ENCODE peak calls at places on chromosome 5, in four cellular contexts. One of them, this sample, is unnamed.

GRCh38 chr5:133930061-133930823 is 38.2 kb downstream of the C5orf15 start:
- DNase-seq in upper lobe of left lung: no peak
- DNase-seq in Peyer's patch: peak
- DNase-seq in IMR-90: peak
- DNase-seq in this sample: no peak

GRCh38 chr5:145246961-145247744 is 588.0 kb downstream of the PRELID2 start:
- DNase-seq in upper lobe of left lung: no peak
- DNase-seq in Peyer's patch: no peak
- DNase-seq in IMR-90: peak
- DNase-seq in this sample: no peak

GRCh38 chr5:131330031-131330430 is 66.2 kb downstream of the CDC42SE2 start:
- DNase-seq in upper lobe of left lung: no peak
- DNase-seq in Peyer's patch: no peak
- DNase-seq in IMR-90: no peak
- DNase-seq in this sample: no peak

GRCh38 chr5:151730381-151730780 is 28.1 kb downstream of the ATOX1 start:
- DNase-seq in upper lobe of left lung: no peak
- DNase-seq in Peyer's patch: no peak
- DNase-seq in IMR-90: no peak
- DNase-seq in this sample: no peak

GRCh38 chr5:158124606-158125316 is 265.8 kb upstream of the CLINT1 start:
- DNase-seq in Peyer's patch: no peak
- DNase-seq in upper lobe of left lung: no peak
- DNase-seq in IMR-90: no peak
- DNase-seq in this sample: no peak

GRCh38 chr5:175470756-175471155 is 7.6 kb upstream of the SFXN1 start:
- DNase-seq in IMR-90: peak
- DNase-seq in upper lobe of left lung: no peak
- DNase-seq in Peyer's patch: no peak
- DNase-seq in this sample: no peak

GRCh38 chr5:179870403-179870903 is 11.8 kb upstream of the MRNIP start:
- DNase-seq in Peyer's patch: no peak
- DNase-seq in upper lobe of left lung: no peak
- DNase-seq in IMR-90: peak
- DNase-seq in this sample: peak

GRCh38 chr5:115588640-115589039 is 13.6 kb downstream of the TICAM2 start:
- DNase-seq in IMR-90: no peak
- DNase-seq in Peyer's patch: no peak
- DNase-seq in upper lobe of left lung: no peak
- DNase-seq in this sample: no peak

GRCh38 chr5:163504091-163504931 is 1.1 kb upstream of the MAT2B start:
- DNase-seq in upper lobe of left lung: no peak
- DNase-seq in Peyer's patch: peak
- DNase-seq in IMR-90: peak
- DNase-seq in this sample: peak

DNA sequence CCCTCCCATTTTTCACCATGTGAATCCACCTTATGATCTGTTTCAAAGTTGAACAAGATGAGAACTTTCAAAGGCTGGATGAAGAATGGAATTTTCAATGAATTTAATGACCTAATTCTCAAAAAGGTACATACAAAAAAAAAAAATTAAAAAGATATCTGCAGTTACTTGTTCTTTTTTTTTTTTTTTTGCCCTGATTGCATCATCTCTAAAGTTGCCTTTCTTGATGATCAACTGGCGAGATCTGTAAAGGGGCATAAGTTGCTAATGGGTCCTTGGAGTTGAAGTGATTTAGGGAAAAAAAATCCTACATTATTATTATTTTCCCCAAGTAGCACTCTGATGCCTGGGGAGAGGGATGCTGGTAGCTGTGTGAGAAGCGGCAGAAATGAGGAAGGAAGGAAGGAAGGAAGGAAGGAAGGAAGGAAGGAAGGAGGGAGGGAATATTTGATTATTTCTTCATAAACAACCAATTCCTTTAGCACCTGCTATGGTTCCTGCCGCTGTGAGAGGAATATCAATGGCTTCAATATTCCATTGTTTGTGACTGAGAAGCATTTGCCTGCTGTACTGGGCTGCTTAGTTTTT is 48.8 kb upstream of the CD180 start:
- DNase-seq in Peyer's patch: no peak
- DNase-seq in upper lobe of left lung: no peak
- DNase-seq in IMR-90: no peak
- DNase-seq in this sample: no peak
- H3K27ac ChIP-seq in Peyer's patch: no peak
- H3K27ac ChIP-seq in upper lobe of left lung: peak
- H3K27ac ChIP-seq in IMR-90: no peak
- H3K27ac ChIP-seq in this sample: no peak

GRCh38 chr5:93587919-93588585 is 5.0 kb downstream of the NR2F1 start:
- DNase-seq in upper lobe of left lung: peak
- DNase-seq in Peyer's patch: no peak
- DNase-seq in IMR-90: no peak
- DNase-seq in this sample: no peak
- H3K27ac ChIP-seq in upper lobe of left lung: peak
- H3K27ac ChIP-seq in Peyer's patch: no peak
- H3K27ac ChIP-seq in IMR-90: peak
- H3K27ac ChIP-seq in this sample: no peak

DNA sequence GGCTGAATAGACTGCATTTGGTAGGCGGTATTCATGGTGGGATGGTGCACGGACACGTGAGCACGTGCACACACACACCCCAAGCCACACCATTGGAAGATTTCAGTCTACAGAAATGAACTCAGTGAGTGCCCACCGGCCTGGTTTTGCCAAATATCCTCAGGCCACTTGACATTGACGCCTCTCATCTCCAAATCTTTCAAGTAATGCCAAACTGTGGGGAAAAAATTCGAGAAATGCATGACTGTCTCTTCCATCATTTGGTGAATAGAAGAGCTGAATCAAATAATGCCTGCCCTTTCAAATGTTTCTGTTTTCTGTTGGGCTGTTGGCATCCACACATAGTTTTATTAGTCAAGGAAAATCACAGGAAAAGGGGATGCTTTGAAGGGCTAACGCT is 182.3 kb upstream of the EFNA5 start:
- DNase-seq in upper lobe of left lung: no peak
- DNase-seq in IMR-90: no peak
- DNase-seq in Peyer's patch: no peak
- DNase-seq in this sample: no peak
- H3K27ac ChIP-seq in upper lobe of left lung: no peak
- H3K27ac ChIP-seq in IMR-90: no peak
- H3K27ac ChIP-seq in Peyer's patch: no peak
- H3K27ac ChIP-seq in this sample: no peak

GRCh38 chr5:76766746-76767145 is 50.8 kb downstream of the F2R start:
- DNase-seq in upper lobe of left lung: no peak
- DNase-seq in IMR-90: peak
- DNase-seq in Peyer's patch: no peak
- DNase-seq in this sample: no peak

GRCh38 chr5:76775921-76776320 is 42.9 kb upstream of the F2RL1 start:
- DNase-seq in upper lobe of left lung: no peak
- DNase-seq in Peyer's patch: peak
- DNase-seq in IMR-90: no peak
- DNase-seq in this sample: no peak

DNA sequence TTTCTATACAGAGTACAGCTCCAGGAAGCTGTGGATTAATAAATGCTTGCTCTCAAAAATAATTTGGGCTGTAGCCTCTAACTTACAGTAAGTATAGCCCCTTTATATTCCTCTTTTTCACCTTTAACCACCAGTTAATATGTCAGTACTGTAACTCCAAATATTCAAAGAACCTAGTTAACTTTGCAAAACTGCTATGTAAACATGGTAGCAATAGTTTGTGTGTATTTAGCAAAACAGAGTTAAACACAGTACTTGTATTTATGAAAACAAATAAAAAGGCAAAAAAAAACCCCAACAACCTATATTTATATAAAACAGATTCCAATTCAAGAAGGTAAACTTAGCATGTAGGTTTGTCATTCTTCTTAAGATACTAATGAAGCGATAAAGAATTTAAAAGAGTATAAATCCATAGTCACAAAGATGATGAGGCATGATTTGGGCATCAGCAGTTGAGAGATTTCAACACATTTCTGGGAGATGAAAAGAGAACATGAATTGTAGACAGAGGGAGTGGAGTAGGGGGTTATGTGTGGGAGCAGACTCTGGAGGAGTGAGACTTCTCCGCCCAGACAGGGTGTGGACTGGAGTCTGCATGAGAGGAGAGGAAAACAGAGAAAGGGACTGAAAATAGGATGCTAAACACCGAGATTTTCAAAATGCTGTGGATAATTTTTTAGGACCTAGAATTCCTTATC is 47.0 kb upstream of the F2RL1 start:
- DNase-seq in upper lobe of left lung: no peak
- DNase-seq in Peyer's patch: peak
- DNase-seq in IMR-90: peak
- DNase-seq in this sample: no peak
- H3K27ac ChIP-seq in upper lobe of left lung: no peak
- H3K27ac ChIP-seq in Peyer's patch: no peak
- H3K27ac ChIP-seq in IMR-90: peak
- H3K27ac ChIP-seq in this sample: no peak

DNA sequence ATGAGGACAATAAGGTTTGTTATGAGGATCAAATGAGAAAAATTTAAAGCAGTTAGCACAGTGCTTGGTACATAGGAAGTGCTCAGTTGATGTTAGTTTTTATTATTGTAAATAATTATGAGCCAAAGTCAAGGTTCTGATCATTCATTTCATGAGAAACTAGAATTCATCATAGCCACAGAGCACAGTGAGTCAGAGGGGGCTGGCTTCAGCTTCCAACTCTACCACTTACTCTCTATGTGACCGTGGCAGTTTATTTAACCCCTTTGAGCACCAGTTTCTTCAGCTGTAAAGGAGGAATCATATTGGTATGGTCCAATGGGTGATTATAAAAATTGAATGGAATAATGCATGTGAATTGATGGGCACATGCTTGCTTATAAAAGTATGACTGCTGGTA is 39.4 kb downstream of the KLHL3 start:
- DNase-seq in Peyer's patch: no peak
- DNase-seq in IMR-90: peak
- DNase-seq in upper lobe of left lung: no peak
- DNase-seq in this sample: no peak
- H3K27ac ChIP-seq in Peyer's patch: peak
- H3K27ac ChIP-seq in IMR-90: no peak
- H3K27ac ChIP-seq in upper lobe of left lung: peak
- H3K27ac ChIP-seq in this sample: no peak

DNA sequence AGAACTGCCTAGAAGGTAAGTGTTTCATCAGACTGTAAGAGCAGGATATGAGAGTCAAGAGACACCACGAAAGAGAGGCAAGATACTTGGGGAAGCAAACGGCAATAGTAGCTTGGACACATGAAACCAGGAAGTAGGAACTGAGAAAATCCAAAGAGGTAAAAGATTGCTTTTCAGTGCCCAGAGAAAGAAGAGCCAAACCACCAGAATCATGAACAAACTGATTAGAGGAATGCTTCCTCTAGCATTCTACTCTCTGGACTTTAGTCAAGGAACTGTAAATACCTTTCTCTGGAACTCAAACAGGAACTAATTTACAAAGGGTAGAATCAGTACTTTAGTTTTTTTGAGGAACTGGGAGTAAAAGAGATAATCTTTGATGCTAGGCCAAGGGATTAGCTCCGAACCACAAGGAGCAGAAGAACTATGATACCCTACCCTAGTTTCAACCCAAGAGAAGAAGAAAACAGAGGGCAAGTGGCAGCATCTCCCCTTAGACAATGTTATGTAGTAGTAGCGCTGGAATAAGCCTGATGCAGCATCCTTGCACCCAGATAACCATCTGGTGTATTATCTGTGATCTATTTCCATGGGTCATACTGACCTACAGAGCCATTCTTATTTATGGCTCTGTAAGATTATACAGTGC is 41.3 kb downstream of the EFCAB9 start:
- DNase-seq in Peyer's patch: no peak
- DNase-seq in IMR-90: peak
- DNase-seq in upper lobe of left lung: no peak
- DNase-seq in this sample: peak
- H3K27ac ChIP-seq in Peyer's patch: no peak
- H3K27ac ChIP-seq in IMR-90: no peak
- H3K27ac ChIP-seq in upper lobe of left lung: no peak
- H3K27ac ChIP-seq in this sample: peak

This sample was measured in small intestine.